ENCODE peak calls at places on chromosomes 7 and 10, in eight cellular contexts. One of them, this sample, is unnamed.
A peak's percentile ranks its signal among the peaks of the same experiment; 100 is the strongest.

GRCh38 chr7:104106106-104106505 is 101.7 kb downstream of the ORC5 start:
- DNase-seq in RWPE1: no peak
- DNase-seq in astrocyte of the spinal cord: peak; percentile 27
- DNase-seq in left ventricle myocardium inferior: no peak
- DNase-seq in GM06990: no peak
- DNase-seq in PC-9: no peak
- DNase-seq in GM10248: no peak
- DNase-seq in colonic mucosa: no peak
- DNase-seq in this sample: peak; percentile 46

GRCh38 chr10:24882047-24882698 is 70.2 kb downstream of the PRTFDC1 start:
- DNase-seq in RWPE1: no peak
- DNase-seq in astrocyte of the spinal cord: peak; percentile 73
- DNase-seq in left ventricle myocardium inferior: no peak
- DNase-seq in GM06990: peak; percentile 24
- DNase-seq in PC-9: no peak
- DNase-seq in GM10248: no peak
- DNase-seq in colonic mucosa: no peak
- DNase-seq in this sample: peak; percentile 63

GRCh38 chr10:119421887-119422684 is 120.4 kb downstream of the RGS10 start:
- DNase-seq in RWPE1: no peak
- DNase-seq in astrocyte of the spinal cord: no peak
- DNase-seq in left ventricle myocardium inferior: peak; percentile 65
- DNase-seq in GM06990: no peak
- DNase-seq in PC-9: no peak
- DNase-seq in GM10248: no peak
- DNase-seq in colonic mucosa: no peak
- DNase-seq in this sample: peak; percentile 74

GRCh38 chr10:103618575-103619423 is 125.3 kb downstream of the NEURL1 start:
- DNase-seq in RWPE1: no peak
- DNase-seq in astrocyte of the spinal cord: no peak
- DNase-seq in left ventricle myocardium inferior: peak; percentile 67
- DNase-seq in GM06990: no peak
- DNase-seq in PC-9: no peak
- DNase-seq in GM10248: no peak
- DNase-seq in colonic mucosa: peak; percentile 56
- DNase-seq in this sample: peak; percentile 97

GRCh38 chr7:54392935-54393334 is 149.2 kb upstream of the VSTM2A start:
- DNase-seq in RWPE1: no peak
- DNase-seq in astrocyte of the spinal cord: no peak
- DNase-seq in left ventricle myocardium inferior: no peak
- DNase-seq in GM06990: no peak
- DNase-seq in PC-9: no peak
- DNase-seq in GM10248: no peak
- DNase-seq in colonic mucosa: no peak
- DNase-seq in this sample: no peak

GRCh38 chr7:95473276-95473985 is 12.3 kb upstream of the ASB4 start:
- DNase-seq in RWPE1: no peak
- DNase-seq in astrocyte of the spinal cord: no peak
- DNase-seq in left ventricle myocardium inferior: no peak
- DNase-seq in GM06990: no peak
- DNase-seq in PC-9: no peak
- DNase-seq in GM10248: no peak
- DNase-seq in colonic mucosa: no peak
- DNase-seq in this sample: no peak

GRCh38 chr10:124244256-124244877 is 151.0 kb upstream of the CHST15 start:
- DNase-seq in RWPE1: no peak
- DNase-seq in astrocyte of the spinal cord: no peak
- DNase-seq in left ventricle myocardium inferior: no peak
- DNase-seq in GM06990: no peak
- DNase-seq in PC-9: no peak
- DNase-seq in GM10248: no peak
- DNase-seq in colonic mucosa: no peak
- DNase-seq in this sample: no peak

GRCh38 chr7:133139350-133139749 is 57.5 kb upstream of the CHCHD3 start:
- DNase-seq in RWPE1: no peak
- DNase-seq in astrocyte of the spinal cord: peak; percentile 47
- DNase-seq in left ventricle myocardium inferior: no peak
- DNase-seq in GM06990: no peak
- DNase-seq in PC-9: peak; percentile 4
- DNase-seq in GM10248: no peak
- DNase-seq in colonic mucosa: no peak
- DNase-seq in this sample: peak; percentile 50

GRCh38 chr7:120961638-120962173 is 11.1 kb downstream of the ING3 start:
- DNase-seq in RWPE1: no peak
- DNase-seq in astrocyte of the spinal cord: no peak
- DNase-seq in left ventricle myocardium inferior: no peak
- DNase-seq in GM06990: no peak
- DNase-seq in PC-9: no peak
- DNase-seq in GM10248: no peak
- DNase-seq in colonic mucosa: no peak
- DNase-seq in this sample: no peak
- TF ChIP-seq CTCF in RWPE1: no peak
- TF ChIP-seq CTCF in astrocyte of the spinal cord: no peak
- TF ChIP-seq CTCF in left ventricle myocardium inferior: no peak
- TF ChIP-seq CTCF in GM06990: no peak
- TF ChIP-seq CTCF in PC-9: no peak
- TF ChIP-seq CTCF in GM10248: no peak
- TF ChIP-seq CTCF in colonic mucosa: no peak
- TF ChIP-seq CTCF in this sample: no peak

GRCh38 chr10:30749368-30749767 is 119.8 kb upstream of the LYZL2 start:
- DNase-seq in RWPE1: no peak
- DNase-seq in astrocyte of the spinal cord: no peak
- DNase-seq in left ventricle myocardium inferior: no peak
- DNase-seq in GM06990: no peak
- DNase-seq in PC-9: no peak
- DNase-seq in GM10248: no peak
- DNase-seq in colonic mucosa: no peak
- DNase-seq in this sample: no peak

GRCh38 chr10:30752481-30752881 is 122.9 kb upstream of the LYZL2 start:
- DNase-seq in RWPE1: no peak
- DNase-seq in astrocyte of the spinal cord: no peak
- DNase-seq in left ventricle myocardium inferior: no peak
- DNase-seq in GM06990: no peak
- DNase-seq in PC-9: no peak
- DNase-seq in GM10248: no peak
- DNase-seq in colonic mucosa: no peak
- DNase-seq in this sample: no peak

GRCh38 chr10:30750971-30751677 is 121.6 kb upstream of the LYZL2 start:
- DNase-seq in RWPE1: no peak
- DNase-seq in astrocyte of the spinal cord: no peak
- DNase-seq in left ventricle myocardium inferior: no peak
- DNase-seq in GM06990: no peak
- DNase-seq in PC-9: no peak
- DNase-seq in GM10248: no peak
- DNase-seq in colonic mucosa: no peak
- DNase-seq in this sample: no peak

GRCh38 chr10:30748152-30748845 is 118.7 kb upstream of the LYZL2 start:
- DNase-seq in RWPE1: no peak
- DNase-seq in astrocyte of the spinal cord: no peak
- DNase-seq in left ventricle myocardium inferior: no peak
- DNase-seq in GM06990: no peak
- DNase-seq in PC-9: no peak
- DNase-seq in GM10248: no peak
- DNase-seq in colonic mucosa: no peak
- DNase-seq in this sample: no peak

DNA sequence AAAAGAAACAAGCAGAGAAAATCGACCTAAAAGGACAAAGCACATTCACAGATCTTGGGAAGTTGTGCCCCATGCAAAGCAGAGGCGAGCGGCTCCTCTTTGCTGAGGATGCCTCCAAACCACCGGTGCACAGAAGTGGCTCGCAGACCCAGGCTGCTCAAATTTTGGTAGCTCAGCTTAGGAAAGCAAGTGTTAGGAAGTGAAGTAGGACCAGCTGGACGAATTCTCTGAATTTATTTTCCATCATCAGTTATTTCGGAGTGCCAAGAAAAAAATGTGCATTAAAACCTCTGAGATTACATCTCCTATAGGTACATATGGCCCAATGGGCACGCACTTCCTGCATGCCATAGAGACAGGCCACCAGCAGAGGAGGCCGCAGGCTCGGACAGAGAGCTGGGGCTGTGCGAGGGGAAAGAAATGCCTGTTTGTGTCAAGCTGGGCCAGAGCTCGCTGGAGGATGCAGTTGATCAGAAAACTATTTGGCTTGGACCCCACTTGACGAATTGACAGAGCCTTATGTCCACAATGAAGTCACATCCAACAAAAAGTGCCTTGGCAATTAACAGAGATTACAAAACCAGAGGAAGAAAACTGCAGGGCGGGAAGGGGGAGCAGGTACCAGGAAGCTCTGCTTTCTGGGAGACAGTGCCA is 122.3 kb upstream of the LYZL2 start:
- DNase-seq in RWPE1: peak; percentile 8
- DNase-seq in astrocyte of the spinal cord: peak; percentile 72
- DNase-seq in left ventricle myocardium inferior: peak; percentile 75
- DNase-seq in GM06990: peak; percentile 67
- DNase-seq in PC-9: no peak
- DNase-seq in GM10248: peak; percentile 61
- DNase-seq in colonic mucosa: peak; percentile 56
- DNase-seq in this sample: peak; percentile 89
- TF ChIP-seq CTCF in RWPE1: no peak
- TF ChIP-seq CTCF in astrocyte of the spinal cord: peak; percentile 93
- TF ChIP-seq CTCF in left ventricle myocardium inferior: peak; percentile 99
- TF ChIP-seq CTCF in GM06990: peak; percentile 83
- TF ChIP-seq CTCF in PC-9: peak; percentile 34
- TF ChIP-seq CTCF in GM10248: peak; percentile 72
- TF ChIP-seq CTCF in colonic mucosa: peak; percentile 65
- TF ChIP-seq CTCF in this sample: peak; percentile 99

GRCh38 chr10:43683451-43684197 is 34.9 kb upstream of the ZNF32 start:
- DNase-seq in RWPE1: no peak
- DNase-seq in astrocyte of the spinal cord: no peak
- DNase-seq in left ventricle myocardium inferior: no peak
- DNase-seq in GM06990: no peak
- DNase-seq in PC-9: peak; percentile 17
- DNase-seq in GM10248: peak; percentile 41
- DNase-seq in colonic mucosa: no peak
- DNase-seq in this sample: peak; percentile 61
- TF ChIP-seq CTCF in RWPE1: peak; percentile 7
- TF ChIP-seq CTCF in astrocyte of the spinal cord: peak; percentile 52
- TF ChIP-seq CTCF in left ventricle myocardium inferior: peak; percentile 47
- TF ChIP-seq CTCF in GM06990: peak; percentile 72
- TF ChIP-seq CTCF in PC-9: peak; percentile 56
- TF ChIP-seq CTCF in GM10248: peak; percentile 33
- TF ChIP-seq CTCF in colonic mucosa: peak; percentile 19
- TF ChIP-seq CTCF in this sample: peak; percentile 56

DNA sequence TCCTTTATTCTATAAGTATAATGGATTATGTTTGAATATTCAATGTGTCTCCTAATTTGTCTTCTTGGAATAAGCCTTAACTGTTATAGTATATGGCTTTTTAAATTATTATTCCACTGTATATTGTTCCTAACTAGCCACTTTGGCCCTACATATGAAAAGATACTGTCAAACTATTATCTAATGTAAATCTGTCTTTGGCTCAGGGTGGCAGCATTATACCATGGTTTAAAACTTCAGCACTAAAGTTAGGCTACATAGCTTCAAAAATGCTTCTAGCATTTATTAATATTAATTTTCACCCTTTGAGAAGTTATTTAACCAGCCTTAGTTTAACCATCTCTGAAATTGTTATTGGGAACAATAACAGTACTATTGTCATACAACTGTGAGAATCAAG is 543.1 kb upstream of the MBL2 start:
- DNase-seq in RWPE1: no peak
- DNase-seq in astrocyte of the spinal cord: peak; percentile 25
- DNase-seq in left ventricle myocardium inferior: no peak
- DNase-seq in GM06990: no peak
- DNase-seq in PC-9: no peak
- DNase-seq in GM10248: no peak
- DNase-seq in colonic mucosa: no peak
- DNase-seq in this sample: peak; percentile 31
- TF ChIP-seq CTCF in RWPE1: no peak
- TF ChIP-seq CTCF in astrocyte of the spinal cord: no peak
- TF ChIP-seq CTCF in left ventricle myocardium inferior: no peak
- TF ChIP-seq CTCF in GM06990: no peak
- TF ChIP-seq CTCF in PC-9: no peak
- TF ChIP-seq CTCF in GM10248: no peak
- TF ChIP-seq CTCF in colonic mucosa: no peak
- TF ChIP-seq CTCF in this sample: no peak

DNA sequence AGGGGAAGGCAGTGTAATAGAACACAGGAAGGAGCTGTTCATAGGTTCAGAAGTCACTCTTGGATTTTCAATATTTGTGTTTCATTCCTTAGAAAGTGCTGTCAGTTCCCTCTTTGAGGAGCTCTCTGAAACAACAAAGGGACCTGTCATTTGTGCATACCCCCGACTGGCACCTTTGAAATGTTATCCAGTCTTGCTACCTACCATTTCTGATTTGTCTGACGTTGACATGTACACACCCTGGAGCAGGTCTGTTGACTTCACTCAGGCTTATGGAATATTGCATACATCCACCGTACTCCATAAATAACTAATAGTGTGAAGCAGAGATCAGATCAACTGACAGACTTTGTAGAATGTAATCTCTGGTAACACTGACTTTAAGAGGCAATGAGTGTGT is 189.8 kb downstream of the DPP6 start:
- DNase-seq in RWPE1: no peak
- DNase-seq in astrocyte of the spinal cord: no peak
- DNase-seq in left ventricle myocardium inferior: no peak
- DNase-seq in GM06990: no peak
- DNase-seq in PC-9: no peak
- DNase-seq in GM10248: no peak
- DNase-seq in colonic mucosa: no peak
- DNase-seq in this sample: no peak
- TF ChIP-seq CTCF in RWPE1: no peak
- TF ChIP-seq CTCF in astrocyte of the spinal cord: no peak
- TF ChIP-seq CTCF in left ventricle myocardium inferior: no peak
- TF ChIP-seq CTCF in GM06990: no peak
- TF ChIP-seq CTCF in PC-9: no peak
- TF ChIP-seq CTCF in GM10248: no peak
- TF ChIP-seq CTCF in colonic mucosa: no peak
- TF ChIP-seq CTCF in this sample: no peak

GRCh38 chr10:21020545-21020944 is 123.4 kb upstream of the NEBL start:
- DNase-seq in RWPE1: peak; percentile 16
- DNase-seq in astrocyte of the spinal cord: peak; percentile 9
- DNase-seq in left ventricle myocardium inferior: no peak
- DNase-seq in GM06990: peak; percentile 20
- DNase-seq in PC-9: peak; percentile 14
- DNase-seq in GM10248: peak; percentile 53
- DNase-seq in colonic mucosa: peak; percentile 50
- DNase-seq in this sample: no peak
- TF ChIP-seq CTCF in RWPE1: no peak
- TF ChIP-seq CTCF in astrocyte of the spinal cord: peak; percentile 49
- TF ChIP-seq CTCF in left ventricle myocardium inferior: peak; percentile 44
- TF ChIP-seq CTCF in GM06990: peak; percentile 85
- TF ChIP-seq CTCF in PC-9: peak; percentile 59
- TF ChIP-seq CTCF in GM10248: peak; percentile 43
- TF ChIP-seq CTCF in colonic mucosa: peak; percentile 24
- TF ChIP-seq CTCF in this sample: peak; percentile 20

DNA sequence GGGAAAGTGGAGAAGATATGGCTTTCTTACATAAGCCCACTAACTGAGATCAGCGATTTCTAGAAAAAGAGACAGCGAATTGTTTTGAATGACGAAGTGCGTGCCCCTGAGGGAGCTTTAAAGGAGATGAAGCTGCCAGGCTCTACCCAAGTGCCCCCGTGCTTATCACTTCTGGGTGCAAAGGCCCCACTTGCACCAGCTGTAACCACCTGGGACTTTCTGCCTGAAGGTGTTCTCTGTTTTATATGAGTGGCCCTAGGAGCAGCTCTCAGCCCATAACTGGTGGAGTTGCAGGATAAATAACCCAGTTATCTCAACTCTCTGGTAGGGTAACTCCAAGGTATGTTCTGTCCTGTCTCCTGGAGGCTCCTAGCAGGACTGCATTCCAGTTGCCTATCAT is 20.4 kb upstream of the CARD11 start:
- DNase-seq in RWPE1: no peak
- DNase-seq in astrocyte of the spinal cord: no peak
- DNase-seq in left ventricle myocardium inferior: no peak
- DNase-seq in GM06990: no peak
- DNase-seq in PC-9: no peak
- DNase-seq in GM10248: no peak
- DNase-seq in colonic mucosa: no peak
- DNase-seq in this sample: no peak
- TF ChIP-seq CTCF in RWPE1: no peak
- TF ChIP-seq CTCF in astrocyte of the spinal cord: no peak
- TF ChIP-seq CTCF in left ventricle myocardium inferior: no peak
- TF ChIP-seq CTCF in GM06990: no peak
- TF ChIP-seq CTCF in PC-9: no peak
- TF ChIP-seq CTCF in GM10248: no peak
- TF ChIP-seq CTCF in colonic mucosa: no peak
- TF ChIP-seq CTCF in this sample: no peak